ENCODE peak calls at places on chromosomes 12 and 14, in eight cellular contexts. One of them, this sample, is unnamed.

GRCh38 chr14:90510208-90510607 is 113.4 kb downstream of the CALM1 start:
- DNase-seq in smooth muscle cell of the brain vasculature: no peak
- DNase-seq in ACHN: no peak
- DNase-seq in mucosa of descending colon: peak
- DNase-seq in mesenchymal stem cell: no peak
- DNase-seq in epithelial cell of prostate: no peak
- DNase-seq in psoas muscle: no peak
- DNase-seq in HL-60: no peak
- DNase-seq in this sample: no peak

GRCh38 chr12:57254506-57255280 is 3.7 kb upstream of the STAC3 start:
- DNase-seq in smooth muscle cell of the brain vasculature: no peak
- DNase-seq in ACHN: no peak
- DNase-seq in mucosa of descending colon: no peak
- DNase-seq in mesenchymal stem cell: no peak
- DNase-seq in epithelial cell of prostate: no peak
- DNase-seq in psoas muscle: peak
- DNase-seq in HL-60: no peak
- DNase-seq in this sample: no peak

GRCh38 chr12:94235894-94236293 is 87.5 kb downstream of the PLXNC1 start:
- DNase-seq in smooth muscle cell of the brain vasculature: no peak
- DNase-seq in ACHN: no peak
- DNase-seq in mucosa of descending colon: no peak
- DNase-seq in mesenchymal stem cell: no peak
- DNase-seq in epithelial cell of prostate: no peak
- DNase-seq in psoas muscle: no peak
- DNase-seq in HL-60: no peak
- DNase-seq in this sample: no peak

GRCh38 chr14:100701314-100701713 is 25.4 kb upstream of the DLK1 start:
- DNase-seq in smooth muscle cell of the brain vasculature: no peak
- DNase-seq in ACHN: no peak
- DNase-seq in mucosa of descending colon: no peak
- DNase-seq in mesenchymal stem cell: no peak
- DNase-seq in epithelial cell of prostate: no peak
- DNase-seq in psoas muscle: no peak
- DNase-seq in HL-60: no peak
- DNase-seq in this sample: no peak

GRCh38 chr14:104874110-104874531 is 9.1 kb downstream of the CEP170B start:
- DNase-seq in smooth muscle cell of the brain vasculature: no peak
- DNase-seq in ACHN: no peak
- DNase-seq in mucosa of descending colon: no peak
- DNase-seq in mesenchymal stem cell: no peak
- DNase-seq in epithelial cell of prostate: no peak
- DNase-seq in psoas muscle: peak
- DNase-seq in HL-60: no peak
- DNase-seq in this sample: no peak

GRCh38 chr12:119448737-119449136 is 114.2 kb downstream of the CCDC60 start:
- DNase-seq in smooth muscle cell of the brain vasculature: no peak
- DNase-seq in ACHN: no peak
- DNase-seq in mucosa of descending colon: no peak
- DNase-seq in mesenchymal stem cell: no peak
- DNase-seq in epithelial cell of prostate: no peak
- DNase-seq in psoas muscle: no peak
- DNase-seq in HL-60: no peak
- DNase-seq in this sample: no peak

GRCh38 chr14:52356025-52356424 is 41.9 kb downstream of the PTGER2 start:
- DNase-seq in smooth muscle cell of the brain vasculature: peak
- DNase-seq in ACHN: no peak
- DNase-seq in mucosa of descending colon: no peak
- DNase-seq in mesenchymal stem cell: no peak
- DNase-seq in epithelial cell of prostate: no peak
- DNase-seq in psoas muscle: no peak
- DNase-seq in HL-60: no peak
- DNase-seq in this sample: no peak

GRCh38 chr14:49881296-49882006 is 11.4 kb upstream of the ARF6 start:
- DNase-seq in smooth muscle cell of the brain vasculature: no peak
- DNase-seq in ACHN: no peak
- DNase-seq in mucosa of descending colon: no peak
- DNase-seq in mesenchymal stem cell: peak
- DNase-seq in epithelial cell of prostate: no peak
- DNase-seq in psoas muscle: no peak
- DNase-seq in HL-60: no peak
- DNase-seq in this sample: no peak

GRCh38 chr12:122950276-122950675 is 16.0 kb downstream of the ABCB9 start:
- DNase-seq in smooth muscle cell of the brain vasculature: no peak
- DNase-seq in ACHN: no peak
- DNase-seq in mucosa of descending colon: no peak
- DNase-seq in mesenchymal stem cell: no peak
- DNase-seq in epithelial cell of prostate: no peak
- DNase-seq in psoas muscle: no peak
- DNase-seq in HL-60: no peak
- DNase-seq in this sample: no peak

This sample was measured in HCEC 1CT.